ENCODE peak calls at places on chromosomes 11 and 22, in nine cellular contexts. N is stomach, U is breast epithelium, A is GM12865, K is SK-N-SH, J is mucosa of descending colon, O is psoas muscle, V is GM12864, H is AG10803. I is an unnamed sample.
A peak's percentile ranks its signal among the peaks of the same experiment; 100 is the strongest.

GRCh38 chr11:67483901-67484665 is 1.3 kb downstream of the AIP start:
- DNase-seq in N (no peak), U (no peak), A (peak; percentile 59), K (no peak), J (no peak), O (no peak), V (no peak), H (no peak), I (no peak)

GRCh38 chr11:103927535-103927934 is 108.9 kb upstream of the DDI1 start:
- DNase-seq in N (no peak), U (no peak), A (peak; percentile 65), K (peak; percentile 11), J (no peak), O (no peak), V (peak; percentile 30), H (peak; percentile 58), I (no peak)

GRCh38 chr11:86244063-86244521 is 461 bp upstream of the EED start:
- DNase-seq in N (peak; percentile 90), U (peak; percentile 84), A (peak; percentile 95), K (peak; percentile 88), J (peak; percentile 87), O (peak; percentile 86), V (peak; percentile 83), H (peak; percentile 81), I (peak; percentile 87)

GRCh38 chr11:12893787-12894672 is 115.1 kb upstream of the RASSF10 start:
- DNase-seq in N (peak; percentile 69), U (peak; percentile 70), A (peak; percentile 59), K (peak; percentile 62), J (peak; percentile 69), O (peak; percentile 49), V (peak; percentile 7), H (peak; percentile 71), I (peak; percentile 30)

GRCh38 chr11:60900673-60901404 is 5.5 kb downstream of the PRPF19 start:
- DNase-seq in N (no peak), U (no peak), A (no peak), K (no peak), J (no peak), O (no peak), V (no peak), H (no peak), I (no peak)

GRCh38 chr22:46823654-46824053 is 61.2 kb downstream of the TBC1D22A start:
- DNase-seq in N (no peak), U (no peak), A (no peak), K (no peak), J (no peak), O (no peak), V (no peak), H (no peak), I (no peak)

GRCh38 chr11:35976434-35976833 is 32.6 kb downstream of the LDLRAD3 start:
- DNase-seq in N (no peak), U (no peak), A (no peak), K (no peak), J (no peak), O (no peak), V (no peak), H (no peak), I (no peak)

GRCh38 chr11:128725630-128726461 is 32.0 kb downstream of the FLI1 start:
- DNase-seq in N (no peak), U (no peak), A (peak; percentile 93), K (no peak), J (no peak), O (no peak), V (peak; percentile 89), H (peak; percentile 87), I (no peak)

GRCh38 chr11:18527512-18527911 is 770 bp upstream of the TSG101 start:
- DNase-seq in N (no peak), U (no peak), A (peak; percentile 16), K (peak; percentile 10), J (no peak), O (no peak), V (no peak), H (peak; percentile 31), I (no peak)

GRCh38 chr11:34558211-34558610 is 44.6 kb upstream of the ELF5 start:
- DNase-seq in N (no peak), U (no peak), A (no peak), K (no peak), J (no peak), O (no peak), V (no peak), H (no peak), I (no peak)

GRCh38 chr22:35477911-35478582 is 62.6 kb upstream of the RASD2 start:
- DNase-seq in N (no peak), U (no peak), A (no peak), K (peak; percentile 56), J (peak; percentile 76), O (peak; percentile 55), V (no peak), H (peak; percentile 83), I (no peak)

GRCh38 chr22:29002603-29003002 is 59.0 kb downstream of the C22orf31 start:
- DNase-seq in N (peak; percentile 53), U (no peak), A (no peak), K (peak; percentile 27), J (no peak), O (peak; percentile 30), V (no peak), H (no peak), I (peak; percentile 32)

GRCh38 chr22:28172948-28173360 is 253.9 kb upstream of the PITPNB start:
- DNase-seq in N (no peak), U (no peak), A (no peak), K (peak; percentile 50), J (no peak), O (no peak), V (no peak), H (no peak), I (no peak)

GRCh38 chr22:24580276-24580675 is 12.6 kb downstream of the LRRC75B start:
- DNase-seq in N (no peak), U (no peak), A (no peak), K (no peak), J (no peak), O (no peak), V (no peak), H (peak; percentile 93), I (no peak)

GRCh38 chr11:112797653-112798293 is 163.4 kb upstream of the NCAM1 start:
- DNase-seq in N (peak; percentile 68), U (no peak), A (peak; percentile 55), K (no peak), J (no peak), O (no peak), V (peak; percentile 3), H (peak; percentile 20), I (peak; percentile 7)

GRCh38 chr22:39654959-39655579 is 84.5 kb downstream of the CACNA1I start:
- DNase-seq in N (no peak), U (no peak), A (peak; percentile 9), K (peak; percentile 39), J (no peak), O (no peak), V (no peak), H (no peak), I (no peak)
- TF ChIP-seq CTCF in N (no peak), U (no peak), A (no peak), K (no peak), J (no peak), O (no peak), V (peak; percentile 24), H (no peak), I (no peak)

GRCh38 chr11:17483505-17483904 is 6.9 kb upstream of the ABCC8 start:
- DNase-seq in N (no peak), U (no peak), A (no peak), K (no peak), J (no peak), O (no peak), V (no peak), H (no peak), I (no peak)
- H3K4me3 ChIP-seq in N (no peak overlapping the region), U (no peak overlapping the region), A (no peak overlapping the region), K (no peak overlapping the region), J (no peak overlapping the region), O (no peak overlapping the region), V (no peak overlapping the region), H (no peak overlapping the region), I (no peak overlapping the region)

GRCh38 chr11:80320226-80320625 is 879.4 kb upstream of the TENM4 start:
- DNase-seq in N (no peak), U (no peak), A (no peak), K (no peak), J (no peak), O (no peak), V (no peak), H (no peak), I (no peak)

GRCh38 chr11:80315263-80315662 is 874.4 kb upstream of the TENM4 start:
- DNase-seq in N (no peak), U (no peak), A (no peak), K (no peak), J (no peak), O (no peak), V (no peak), H (no peak), I (no peak)

GRCh38 chr11:80317612-80318011 is 876.8 kb upstream of the TENM4 start:
- DNase-seq in N (no peak), U (no peak), A (no peak), K (no peak), J (no peak), O (no peak), V (no peak), H (no peak), I (no peak)

DNA sequence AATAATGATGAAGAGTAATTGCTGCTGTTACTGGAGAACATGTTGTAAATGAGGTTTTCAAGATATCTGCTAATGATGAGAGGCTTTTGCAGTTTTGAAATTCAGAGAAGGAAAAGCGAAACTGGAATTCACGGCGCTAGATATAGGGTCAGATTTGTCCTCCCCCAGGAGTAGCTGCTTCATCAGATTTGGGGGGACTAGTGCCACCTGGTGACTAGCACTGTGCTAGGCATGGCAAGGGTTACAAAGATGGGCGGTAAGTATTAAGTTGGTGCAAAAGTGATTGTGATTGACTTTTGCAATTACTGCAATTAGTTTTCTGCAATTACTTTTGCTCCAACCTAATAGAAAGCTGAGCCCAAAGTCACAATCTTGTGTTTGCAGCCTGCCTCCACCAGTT is 879.9 kb upstream of the TENM4 start:
- DNase-seq in N (no peak), U (no peak), A (peak; percentile 11), K (peak; percentile 2), J (no peak), O (no peak), V (no peak), H (no peak), I (no peak)
- TF ChIP-seq CTCF in N (no peak), U (no peak), A (peak; percentile 40), K (peak; percentile 23), J (no peak), O (no peak), V (peak; percentile 46), H (peak; percentile 20), I (no peak)

GRCh38 chr11:44268807-44269080 is 41.2 kb downstream of the ALX4 start:
- DNase-seq in N (no peak), U (no peak), A (no peak), K (no peak), J (no peak), O (no peak), V (no peak), H (no peak), I (no peak)

GRCh38 chr11:44271286-44271685 is 38.7 kb downstream of the ALX4 start:
- DNase-seq in N (no peak), U (no peak), A (no peak), K (no peak), J (no peak), O (no peak), V (no peak), H (no peak), I (no peak)

GRCh38 chr11:44268073-44268806 is 41.7 kb downstream of the ALX4 start:
- DNase-seq in N (no peak), U (no peak), A (no peak), K (no peak), J (no peak), O (no peak), V (no peak), H (no peak), I (no peak)

GRCh38 chr11:44269369-44270351 is 40.3 kb downstream of the ALX4 start:
- DNase-seq in N (no peak), U (no peak), A (no peak), K (no peak), J (no peak), O (no peak), V (no peak), H (peak; percentile 20), I (no peak)

GRCh38 chr11:44270403-44271192 is 39.3 kb downstream of the ALX4 start:
- DNase-seq in N (no peak), U (no peak), A (no peak), K (no peak), J (no peak), O (no peak), V (no peak), H (peak; percentile 33), I (no peak)
- H3K4me3 ChIP-seq in N (no peak overlapping the region), U (no peak overlapping the region), A (no peak overlapping the region), K (no peak overlapping the region), J (no peak overlapping the region), O (no peak overlapping the region), V (no peak overlapping the region), H (no peak overlapping the region), I (no peak overlapping the region)

I was measured in pancreas.